ENCODE peak calls at places on chromosomes 2 and 18, in eight cellular contexts. E, B, T, K, W, G, A and H are unnamed samples.

GRCh38 chr2:48287971-48288370 is 242.0 kb upstream of the STON1 start:
- DNase-seq in G (no peak), E (no peak), A (no peak), K (peak; percentile 80), B (no peak), T (no peak), W (no peak), H (peak; percentile 23)

GRCh38 chr2:175282300-175282699 is 100.8 kb upstream of the ATP5MC3 start:
- DNase-seq in T (no peak), G (no peak), B (peak; percentile 68), A (no peak), K (peak; percentile 61), W (peak; percentile 44), E (no peak), H (peak; percentile 6)

GRCh38 chr18:44128365-44128764 is 552.3 kb upstream of the SETBP1 start:
- DNase-seq in T (no peak), G (no peak), B (no peak), E (no peak), K (no peak), W (peak; percentile 72), A (no peak), H (no peak)

GRCh38 chr2:11330457-11331142 is 13.8 kb downstream of the ROCK2 start:
- DNase-seq in A (no peak), B (no peak), G (no peak), T (no peak), W (no peak), K (no peak), E (no peak), H (no peak)

GRCh38 chr2:202703091-202703490 is 68.3 kb downstream of the FAM117B start:
- DNase-seq in G (no peak), K (no peak), E (no peak), A (no peak), B (no peak), T (no peak), W (no peak), H (no peak)

GRCh38 chr2:71884303-71885042 is 263.2 kb downstream of the CYP26B1 start:
- DNase-seq in W (peak; percentile 76), B (no peak), T (no peak), E (no peak), A (no peak), K (peak; percentile 15), G (no peak), H (no peak)

GRCh38 chr18:10022365-10022764 is 108.5 kb downstream of the VAPA start:
- DNase-seq in A (no peak), E (no peak), W (no peak), B (no peak), K (no peak), T (no peak), G (no peak), H (no peak)

GRCh38 chr2:190283783-190284182 is 35.8 kb downstream of the HIBCH start:
- DNase-seq in G (no peak), T (no peak), K (no peak), B (no peak), E (no peak), A (no peak), W (no peak), H (no peak)

GRCh38 chr18:3250237-3251107 is 2.9 kb downstream of the MYL12A start:
- DNase-seq in A (no peak), B (no peak), G (no peak), W (peak; percentile 75), E (no peak), T (no peak), K (no peak), H (no peak)

GRCh38 chr2:109031481-109032228 is 42.6 kb upstream of the EDAR start:
- DNase-seq in W (peak; percentile 53), K (peak; percentile 86), E (peak; percentile 19), A (peak; percentile 29), G (peak; percentile 64), B (peak; percentile 67), T (peak; percentile 79), H (peak; percentile 80)

GRCh38 chr2:12883911-12884310 is 167.2 kb downstream of the TRIB2 start:
- DNase-seq in E (no peak), T (no peak), A (no peak), G (no peak), B (no peak), W (no peak), K (no peak), H (no peak)

GRCh38 chr2:222900354-222900753 is 39.5 kb downstream of the ACSL3 start:
- DNase-seq in K (no peak), T (no peak), E (no peak), W (peak; percentile 40), A (no peak), G (no peak), B (no peak), H (no peak)

GRCh38 chr2:25098558-25099486 is 56.9 kb downstream of the EFR3B start:
- DNase-seq in A (no peak), G (no peak), B (no peak), K (no peak), W (peak; percentile 86), E (no peak), T (no peak), H (no peak)

GRCh38 chr2:46383113-46383395 is 85.8 kb downstream of the EPAS1 start:
- DNase-seq in E (no peak), T (no peak), W (no peak), G (no peak), A (no peak), B (no peak), K (no peak), H (no peak)

GRCh38 chr2:74188696-74189095 is 9.7 kb upstream of the MTHFD2 start:
- DNase-seq in E (no peak), W (no peak), A (no peak), K (no peak), B (no peak), T (no peak), G (no peak), H (no peak)

GRCh38 chr2:109109342-109109741 is 19.7 kb upstream of the SH3RF3 start:
- DNase-seq in G (no peak), W (no peak), A (no peak), K (no peak), T (no peak), E (no peak), B (no peak), H (no peak)

GRCh38 chr2:221502270-221502973 is 69.7 kb downstream of the EPHA4 start:
- DNase-seq in E (no peak), G (no peak), K (no peak), W (peak; percentile 86), A (no peak), T (no peak), B (no peak), H (no peak)

GRCh38 chr2:191582355-191582754 is 95.6 kb upstream of the NABP1 start:
- DNase-seq in E (no peak), T (no peak), G (no peak), W (no peak), K (no peak), B (no peak), A (no peak), H (no peak)

GRCh38 chr2:11974573-11974972 is 228.1 kb downstream of the LPIN1 start:
- DNase-seq in G (no peak), A (no peak), T (no peak), K (no peak), E (no peak), W (no peak), B (no peak), H (no peak)

GRCh38 chr2:222169346-222169745 is 129.5 kb downstream of the PAX3 start:
- DNase-seq in B (no peak), E (no peak), T (no peak), W (no peak), A (no peak), K (no peak), G (no peak), H (no peak)

GRCh38 chr2:43307046-43307445 is 80.6 kb upstream of the ZFP36L2 start:
- DNase-seq in W (no peak), K (no peak), G (no peak), A (no peak), B (no peak), T (no peak), E (no peak), H (no peak)

GRCh38 chr2:50529600-50530218 is 502.2 kb downstream of the NRXN1 start:
- DNase-seq in K (peak; percentile 53), A (no peak), G (no peak), E (no peak), T (no peak), W (peak; percentile 53), B (peak; percentile 74), H (no peak)

GRCh38 chr2:10047616-10048500 is 4.5 kb downstream of the KLF11 start:
- DNase-seq in T (no peak), G (peak; percentile 34), A (no peak), B (no peak), E (no peak), K (no peak), W (no peak), H (no peak)

GRCh38 chr2:42721898-42722297 is 42.0 kb downstream of the OXER1 start:
- DNase-seq in B (no peak), T (no peak), W (no peak), A (no peak), G (no peak), K (no peak), E (no peak), H (no peak)

GRCh38 chr18:25248755-25249154 is 103.2 kb downstream of the ZNF521 start:
- DNase-seq in B (no peak), K (no peak), W (no peak), T (no peak), G (no peak), A (no peak), E (no peak), H (no peak)

GRCh38 chr2:60053791-60054190 is 499.7 kb downstream of the BCL11A start:
- DNase-seq in T (no peak), K (no peak), A (no peak), G (no peak), B (no peak), W (no peak), E (no peak), H (no peak)

GRCh38 chr2:20486571-20486970 is 39.7 kb downstream of the RHOB start:
- DNase-seq in T (no peak), E (no peak), B (no peak), G (no peak), A (no peak), W (no peak), K (no peak), H (no peak)

GRCh38 chr2:144460981-144461766 is 58.7 kb downstream of the ZEB2 start:
- DNase-seq in K (no peak), G (no peak), T (no peak), A (no peak), B (no peak), W (no peak), E (peak; percentile 71), H (no peak)

GRCh38 chr2:11750422-11750821 is 4.0 kb downstream of the LPIN1 start:
- DNase-seq in G (no peak), W (no peak), K (no peak), T (peak; percentile 63), B (no peak), A (no peak), E (no peak), H (no peak)

GRCh38 chr2:239881561-239882320 is 143.4 kb downstream of the NDUFA10 start:
- DNase-seq in A (no peak), T (no peak), B (no peak), G (no peak), W (peak; percentile 75), E (no peak), K (no peak), H (no peak)

GRCh38 chr18:58960946-58961722 is 96.5 kb downstream of the ZNF532 start:
- DNase-seq in A (no peak), E (peak; percentile 50), B (no peak), K (no peak), G (no peak), T (no peak), W (no peak), H (no peak)

GRCh38 chr18:31977270-31977872 is 34.4 kb upstream of the TRAPPC8 start:
- DNase-seq in E (no peak), A (no peak), W (peak; percentile 48), B (peak; percentile 89), T (no peak), K (peak; percentile 49), G (no peak), H (peak; percentile 59)

GRCh38 chr2:42195559-42195958 is 26.4 kb downstream of the EML4 start:
- DNase-seq in E (no peak), G (no peak), A (no peak), W (peak; percentile 5), K (peak; percentile 5), B (no peak), T (no peak), H (no peak)

GRCh38 chr2:101120124-101120996 is 30.8 kb downstream of the TBC1D8 start:
- DNase-seq in G (peak; percentile 85), K (no peak), W (peak; percentile 76), E (no peak), T (no peak), B (no peak), A (no peak), H (no peak)